ENCODE peak calls at places on chromosomes 7 and 10, in four cellular contexts. J, V, W and L are unnamed samples.
A peak's percentile ranks its signal among the peaks of the same experiment; 100 is the strongest.

GRCh38 chr10:110618206-110618605 is 25.9 kb upstream of the RBM20 start:
- DNase-seq in J (no peak), V (no peak), W (no peak), L (no peak)

GRCh38 chr7:112743811-112744210 is 46.4 kb downstream of the TMEM168 start:
- DNase-seq in J (no peak), V (no peak), W (no peak), L (no peak)

GRCh38 chr10:84548869-84549268 is 220.5 kb downstream of the CCSER2 start:
- DNase-seq in J (no peak), V (no peak), W (no peak), L (no peak)

GRCh38 chr7:34064511-34065158 is 159.3 kb downstream of the BMPER start:
- DNase-seq in J (no peak), V (no peak), W (no peak), L (no peak)

GRCh38 chr10:20089884-20090283 is 273.7 kb downstream of the PLXDC2 start:
- DNase-seq in J (no peak), V (no peak), W (no peak), L (no peak)

GRCh38 chr7:12322903-12323300 is 80.8 kb downstream of the VWDE start:
- DNase-seq in J (no peak), V (no peak), W (no peak), L (no peak)

GRCh38 chr7:70881470-70881869 is 250.5 kb upstream of the GALNT17 start:
- DNase-seq in J (no peak), V (no peak), W (no peak), L (no peak)

GRCh38 chr10:412109-412508 is 276.9 kb downstream of the ZMYND11 start:
- DNase-seq in J (no peak), V (no peak), W (no peak), L (no peak)

GRCh38 chr10:80183436-80183835 is 21.9 kb downstream of the ANXA11 start:
- DNase-seq in J (no peak), V (no peak), W (no peak), L (no peak)

GRCh38 chr10:121079226-121079625 is 228.1 kb downstream of the WDR11 start:
- DNase-seq in J (no peak), V (no peak), W (no peak), L (no peak)

GRCh38 chr10:90675621-90676020 is 182.2 kb downstream of the HTR7 start:
- DNase-seq in J (no peak), V (no peak), W (no peak), L (no peak)

DNA sequence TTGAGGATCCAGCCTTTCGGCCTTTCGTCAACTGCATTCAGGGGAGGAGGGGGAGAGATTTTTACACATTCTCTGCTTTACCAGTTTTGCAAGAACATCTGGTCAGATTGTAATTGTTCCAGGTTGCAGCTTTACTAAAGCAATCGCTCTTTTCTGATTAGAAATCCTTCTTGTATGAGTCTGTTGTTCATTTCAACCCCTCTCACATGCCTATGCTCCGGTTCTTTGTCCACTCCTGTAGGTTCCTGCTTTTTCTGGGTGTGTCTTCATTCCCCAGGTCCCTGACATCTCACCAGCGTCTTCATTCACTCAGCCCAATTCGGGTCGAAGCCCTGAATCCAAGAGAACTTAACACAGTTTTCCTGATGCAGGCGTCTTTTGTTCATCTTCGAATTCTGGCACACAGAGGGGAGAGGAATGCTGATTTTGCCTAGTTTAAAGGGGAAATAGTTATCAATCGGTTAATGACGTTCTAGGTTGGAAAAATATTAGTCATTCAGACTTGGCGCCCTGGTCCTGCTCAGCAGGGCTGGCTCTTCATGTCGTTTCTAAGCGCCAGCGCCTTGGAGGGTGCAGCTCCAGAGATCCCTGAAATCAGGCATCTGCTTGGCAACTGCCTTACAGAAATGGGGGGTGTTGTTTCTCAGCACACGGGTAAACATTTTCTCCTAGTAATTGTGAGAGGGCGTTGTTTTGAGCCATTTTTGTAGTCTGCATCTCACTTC is 1.1 kb upstream of the PRTFDC1 start:
- DNase-seq in J (no peak), V (no peak), W (no peak), L (no peak)
- H3K4me3 ChIP-seq in J (no peak overlapping the region), V (peak overlapping the region; percentile 59), W (peak overlapping the region; percentile 68), L (peak overlapping the region; percentile 63)

DNA sequence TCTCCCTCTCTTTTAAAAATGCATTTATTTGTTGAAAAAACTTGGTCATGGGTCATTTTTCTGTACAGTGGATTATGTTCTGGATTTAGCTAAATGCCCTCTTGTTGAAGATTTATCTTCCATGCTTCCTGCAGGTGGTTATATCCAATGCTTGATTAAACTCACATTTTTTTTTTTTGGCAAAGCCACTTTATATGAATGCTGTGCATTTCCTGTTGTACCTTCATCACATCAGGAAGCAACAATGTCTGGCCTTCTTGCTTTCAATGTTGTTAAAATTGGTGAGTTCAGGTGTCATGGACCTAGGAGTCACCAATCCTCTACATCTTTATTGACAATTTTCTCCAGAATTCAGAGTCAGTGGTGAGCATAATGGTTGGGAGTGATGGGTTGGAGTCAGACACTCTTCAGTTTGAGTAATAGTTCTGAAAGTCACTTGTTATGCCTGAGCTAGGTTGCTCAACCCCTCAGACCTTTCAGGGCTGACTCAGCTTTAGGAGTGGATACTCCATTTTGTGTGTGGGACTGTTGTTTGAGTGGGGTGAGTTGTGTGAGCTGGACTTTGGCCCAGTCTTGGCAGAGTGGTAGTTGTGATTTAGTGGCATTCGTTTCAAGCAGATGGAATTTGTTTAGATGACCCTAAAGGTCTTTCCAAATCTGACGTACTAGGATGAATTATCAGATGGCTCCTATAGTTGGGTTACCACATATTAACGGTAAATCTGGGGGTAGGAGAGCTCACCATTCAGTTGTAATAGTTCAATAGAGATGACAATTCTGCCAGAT is 213.5 kb upstream of the ZNF32 start:
- DNase-seq in J (no peak), V (no peak), W (no peak), L (no peak)
- H3K4me1 ChIP-seq in J (peaks cover 8% of the 10 kb centered on the region), V (no peaks in the 10 kb centered on the region), W (peaks cover 8% of the 10 kb centered on the region), L (no peaks in the 10 kb centered on the region)

GRCh38 chr10:3805227-3805790 is 20.3 kb upstream of the KLF6 start:
- DNase-seq in J (no peak), V (peak; percentile 93), W (peak; percentile 23), L (peak; percentile 74)

GRCh38 chr10:3803884-3804741 is 19.1 kb upstream of the KLF6 start:
- DNase-seq in J (no peak), V (peak; percentile 76), W (no peak), L (peak; percentile 41)

GRCh38 chr10:3801558-3802192 is 16.7 kb upstream of the KLF6 start:
- DNase-seq in J (no peak), V (no peak), W (peak; percentile 74), L (no peak)

GRCh38 chr10:3803295-3803883 is 18.4 kb upstream of the KLF6 start:
- DNase-seq in J (no peak), V (peak; percentile 22), W (peak; percentile 12), L (no peak)

GRCh38 chr10:3802526-3803002 is 17.6 kb upstream of the KLF6 start:
- DNase-seq in J (no peak), V (no peak), W (no peak), L (no peak)
- H3K27ac ChIP-seq in J (no peak overlapping the region), V (peak overlapping the region; percentile 99), W (peak overlapping the region; percentile 95), L (no peak overlapping the region)

DNA sequence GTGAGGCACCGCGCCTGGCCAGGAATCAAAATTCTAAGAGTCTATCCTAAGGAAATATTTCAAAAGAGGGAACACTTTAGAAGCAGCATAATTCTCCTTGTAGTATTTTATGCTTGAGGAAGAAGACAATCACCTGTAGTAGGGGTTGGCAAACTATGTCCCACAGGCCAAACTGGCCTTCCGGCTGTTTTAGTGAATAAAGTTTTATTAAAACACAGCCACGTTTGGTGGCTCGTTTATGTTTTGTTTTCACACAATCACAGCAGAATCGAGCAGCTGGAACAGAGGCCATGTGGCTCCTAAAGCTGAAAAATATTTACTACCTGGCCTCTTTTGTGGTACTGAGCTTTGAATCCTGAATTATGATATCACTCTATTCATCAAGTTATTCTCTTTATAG is 131.7 kb upstream of the TNS3 start:
- DNase-seq in J (no peak), V (no peak), W (no peak), L (no peak)
- H3K4me3 ChIP-seq in J (no peak overlapping the region), V (no peak overlapping the region), W (no peak overlapping the region), L (no peak overlapping the region)

DNA sequence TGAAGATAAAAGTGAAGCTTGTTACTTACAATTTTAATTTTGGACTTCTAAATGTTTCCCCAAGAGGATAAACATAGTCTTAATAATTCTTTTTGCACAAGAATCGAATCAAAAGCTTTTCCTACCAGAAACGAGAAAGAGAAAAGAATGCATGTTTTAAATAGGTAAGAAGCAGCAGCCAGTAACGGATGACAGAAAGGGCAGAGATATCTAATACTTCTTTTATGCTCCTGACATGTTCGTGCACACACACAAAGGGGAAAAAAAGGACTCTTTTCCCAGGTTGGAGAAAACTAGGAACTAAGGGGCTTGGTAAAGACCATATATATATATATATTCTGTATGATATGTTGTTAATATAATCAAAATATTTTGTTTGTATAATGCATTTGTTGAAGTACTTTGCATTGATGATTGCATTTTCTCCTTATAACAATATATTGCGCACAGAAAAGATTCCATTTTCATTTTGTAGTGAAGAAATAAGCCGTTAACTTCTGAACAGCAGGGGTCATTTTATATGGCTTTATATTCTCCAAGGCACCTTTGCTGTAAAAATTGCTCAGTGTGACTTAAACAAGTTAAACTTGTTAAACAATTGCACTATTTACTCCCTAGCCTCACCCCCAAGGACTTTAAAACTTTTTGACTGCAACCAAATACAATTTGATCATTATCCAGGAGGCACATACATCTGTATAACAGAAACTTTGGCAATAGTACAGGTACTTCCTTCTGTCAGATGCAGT is 2.2 kb downstream of the PRKAR2B start:
- DNase-seq in J (no peak), V (no peak), W (no peak), L (no peak)
- H3K4me1 ChIP-seq in J (peaks cover 25% of the 10 kb centered on the region), V (peaks cover 15% of the 10 kb centered on the region), W (no peaks in the 10 kb centered on the region), L (peaks cover 13% of the 10 kb centered on the region)

DNA sequence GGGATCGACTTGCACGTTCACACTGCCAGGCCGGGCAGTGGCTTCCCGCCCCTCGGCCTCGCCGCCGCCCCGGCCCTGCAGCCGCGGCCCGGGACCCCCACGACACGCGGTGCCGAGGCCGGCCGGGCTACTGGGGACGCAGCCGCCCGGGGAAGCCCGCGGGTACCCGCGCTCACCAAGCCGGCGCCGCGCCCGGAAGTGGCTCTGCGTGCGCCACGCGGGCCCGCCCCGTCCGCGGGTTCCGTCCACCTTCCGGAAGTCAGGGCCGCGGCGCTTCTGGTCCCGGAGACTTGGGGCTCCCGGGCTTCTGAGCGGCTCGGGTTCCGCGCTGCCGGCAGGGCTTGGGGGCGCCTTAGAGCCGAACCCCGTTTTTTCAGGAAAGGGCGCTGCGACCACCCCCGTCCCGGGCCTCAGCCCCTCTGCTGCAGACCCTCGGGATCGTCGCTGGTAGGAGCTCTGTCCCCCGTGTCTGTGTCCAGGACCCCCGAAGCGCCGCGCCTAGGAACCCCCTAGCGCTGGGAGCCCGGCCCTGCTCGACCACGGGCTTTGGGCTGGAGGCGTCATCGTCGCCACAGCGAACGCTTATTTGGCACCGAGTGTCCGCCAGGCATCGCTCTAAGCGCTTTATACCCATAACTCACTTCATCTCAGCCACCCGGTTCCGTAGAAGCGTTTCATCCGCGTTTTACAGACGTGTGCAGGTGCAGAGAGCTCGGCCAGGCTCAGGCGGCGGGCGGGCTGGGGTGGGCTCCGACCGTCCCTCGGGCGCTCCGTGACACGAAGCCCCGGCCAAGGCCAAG is at the start of gene PSMG3:
- DNase-seq in J (peak; percentile 91), V (peak; percentile 85), W (peak; percentile 91), L (peak; percentile 89)
- H3K27ac ChIP-seq in J (peak within 1 kb of the TSS; percentile 95), V (peak within 1 kb of the TSS; percentile 77), W (peak within 1 kb of the TSS; percentile 96), L (peak within 1 kb of the TSS; percentile 69)